ENCODE peak calls at places on chromosomes 3 and 15, in six cellular contexts. R is endothelial cell, Y is tibial artery, V is Calu3, T is AG10803, Z is glutamatergic neuron. F is an unnamed sample.

GRCh38 chr3:46979958-46980497 is 562 bp downstream of the NBEAL2 start:
- DNase-seq in R (no peak), Y (no peak), V (no peak), T (no peak), Z (no peak), F (no peak)

GRCh38 chr3:127984241-127984975 is 67.8 kb upstream of the SEC61A1 start:
- DNase-seq in R (no peak), Y (no peak), V (no peak), T (peak; percentile 54), Z (no peak), F (no peak)

GRCh38 chr3:140053011-140053702 is 118.2 kb downstream of the CLSTN2 start:
- DNase-seq in R (no peak), Y (no peak), V (no peak), T (no peak), Z (no peak), F (no peak)

GRCh38 chr3:147117631-147118030 is 288.7 kb downstream of the ZIC4 start:
- DNase-seq in R (no peak), Y (no peak), V (no peak), T (no peak), Z (no peak), F (no peak)

GRCh38 chr3:24810881-24811280 is 316.2 kb upstream of the THRB start:
- DNase-seq in R (no peak), Y (no peak), V (peak; percentile 66), T (no peak), Z (no peak), F (no peak)

GRCh38 chr15:75452364-75452967 is 976 bp upstream of the SIN3A start:
- DNase-seq in R (peak; percentile 60), Y (peak; percentile 93), V (peak; percentile 82), T (peak; percentile 79), Z (peak; percentile 75), F (peak; percentile 49)

GRCh38 chr15:68712886-68713285 is 107.8 kb downstream of the ANP32A start:
- DNase-seq in R (no peak), Y (no peak), V (no peak), T (no peak), Z (no peak), F (no peak)

GRCh38 chr15:50262533-50262932 is 3.0 kb downstream of the HDC start:
- DNase-seq in R (no peak), Y (no peak), V (no peak), T (no peak), Z (no peak), F (no peak)

GRCh38 chr15:92613841-92614240 is 41.7 kb downstream of the FAM174B start:
- DNase-seq in R (no peak), Y (no peak), V (no peak), T (no peak), Z (no peak), F (no peak)

GRCh38 chr15:36428102-36428845 is 151.2 kb upstream of the CDIN1 start:
- DNase-seq in R (no peak), Y (no peak), V (no peak), T (peak; percentile 99), Z (no peak), F (no peak)

GRCh38 chr15:80240261-80240660 is 11.8 kb downstream of the CTXND1 start:
- DNase-seq in R (no peak), Y (no peak), V (no peak), T (no peak), Z (no peak), F (no peak)

GRCh38 chr3:125374501-125374995 is 577 bp downstream of the ZNF148 start:
- DNase-seq in R (peak; percentile 49), Y (peak; percentile 23), V (peak; percentile 40), T (peak; percentile 43), Z (peak; percentile 62), F (peak; percentile 25)

GRCh38 chr3:6667354-6667753 is 193.6 kb upstream of the GRM7 start:
- DNase-seq in R (no peak), Y (no peak), V (no peak), T (no peak), Z (no peak), F (no peak)

GRCh38 chr15:90001062-90001682 is at the start of gene ZNF710:
- DNase-seq in R (peak; percentile 37), Y (peak; percentile 49), V (peak; percentile 34), T (peak; percentile 73), Z (peak; percentile 77), F (peak; percentile 22)

GRCh38 chr15:96699871-96700401 is 369.4 kb downstream of the NR2F2 start:
- DNase-seq in R (no peak), Y (no peak), V (no peak), T (no peak), Z (no peak), F (no peak)

GRCh38 chr15:72112111-72112510 is 5.8 kb downstream of the MYO9A start:
- DNase-seq in R (no peak), Y (no peak), V (no peak), T (peak; percentile 15), Z (no peak), F (no peak)

GRCh38 chr3:105353485-105354161 is 13.1 kb upstream of the ALCAM start:
- DNase-seq in R (peak; percentile 35), Y (peak; percentile 29), V (peak; percentile 24), T (no peak), Z (peak; percentile 61), F (peak; percentile 30)

GRCh38 chr3:127275287-127275781 is 12.5 kb downstream of the PRR20G start:
- DNase-seq in R (no peak), Y (no peak), V (peak; percentile 78), T (peak; percentile 81), Z (no peak), F (no peak)

GRCh38 chr3:70990723-70991122 is 592.8 kb downstream of the FOXP1 start:
- DNase-seq in R (no peak), Y (no peak), V (no peak), T (peak; percentile 33), Z (no peak), F (no peak)

GRCh38 chr15:70266412-70267089 is 168.8 kb upstream of the TLE3 start:
- DNase-seq in R (no peak), Y (peak; percentile 90), V (peak; percentile 71), T (peak; percentile 12), Z (no peak), F (no peak)

GRCh38 chr3:19146685-19147650 is 1.3 kb upstream of the KCNH8 start:
- DNase-seq in R (peak; percentile 83), Y (peak; percentile 36), V (peak; percentile 77), T (peak; percentile 33), Z (peak; percentile 93), F (peak; percentile 79)

GRCh38 chr3:98705212-98705611 is 57.9 kb upstream of the ST3GAL6 start:
- DNase-seq in R (no peak), Y (no peak), V (no peak), T (no peak), Z (no peak), F (no peak)

GRCh38 chr3:98702166-98702565 is 61.0 kb upstream of the ST3GAL6 start:
- DNase-seq in R (no peak), Y (no peak), V (no peak), T (no peak), Z (no peak), F (no peak)

GRCh38 chr3:98709433-98709832 is 53.7 kb upstream of the ST3GAL6 start:
- DNase-seq in R (no peak), Y (no peak), V (no peak), T (no peak), Z (no peak), F (no peak)

GRCh38 chr3:98701276-98701675 is 61.9 kb upstream of the ST3GAL6 start:
- DNase-seq in R (no peak), Y (no peak), V (no peak), T (no peak), Z (no peak), F (no peak)

GRCh38 chr3:98705694-98706093 is 57.4 kb upstream of the ST3GAL6 start:
- DNase-seq in R (no peak), Y (no peak), V (no peak), T (no peak), Z (no peak), F (no peak)
- TF ChIP-seq CTCF in R (no peak), Y (peak; percentile 9), V (no peak), T (peak; percentile 5), Z (no peak), F (no peak)

GRCh38 chr3:141915766-141916165 is 39.3 kb downstream of the ATP1B3 start:
- DNase-seq in R (no peak), Y (no peak), V (no peak), T (peak; percentile 26), Z (no peak), F (no peak)

GRCh38 chr3:141909408-141909807 is 33.0 kb downstream of the ATP1B3 start:
- DNase-seq in R (no peak), Y (no peak), V (no peak), T (no peak), Z (no peak), F (no peak)

GRCh38 chr3:141914311-141914710 is 37.9 kb downstream of the ATP1B3 start:
- DNase-seq in R (no peak), Y (no peak), V (no peak), T (no peak), Z (no peak), F (no peak)

GRCh38 chr3:141915016-141915415 is 38.6 kb downstream of the ATP1B3 start:
- DNase-seq in R (no peak), Y (no peak), V (no peak), T (no peak), Z (no peak), F (no peak)

DNA sequence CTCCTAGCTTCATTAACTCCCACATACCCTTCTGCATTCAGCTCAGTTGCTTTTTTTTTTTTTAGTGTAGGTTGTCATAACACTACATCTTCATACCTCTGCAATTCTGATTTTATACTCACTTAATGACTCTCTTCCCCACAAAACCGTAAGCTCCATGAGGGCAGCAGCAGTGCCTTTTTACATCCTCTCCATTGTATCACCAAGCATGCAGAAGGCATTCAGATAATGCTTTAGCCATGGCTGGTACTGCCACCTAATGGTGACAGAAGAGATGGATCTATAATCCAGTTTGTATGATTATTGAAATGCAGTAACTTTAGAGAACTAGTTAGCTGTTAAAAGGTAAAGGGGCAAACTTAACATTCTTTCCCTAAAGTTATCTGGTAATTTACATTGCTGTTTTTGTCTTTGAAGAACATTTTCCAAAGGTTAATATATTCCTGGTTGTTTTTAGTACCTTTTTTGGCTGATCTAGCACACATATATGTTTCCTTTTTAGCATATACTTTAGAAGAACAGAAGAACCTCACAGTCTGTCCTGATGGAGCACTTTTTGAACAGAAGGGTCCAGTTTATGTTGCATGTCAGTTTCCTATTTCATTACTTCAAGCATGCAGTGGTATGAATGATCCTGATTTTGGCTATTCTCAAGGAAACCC is 36.8 kb downstream of the ATP1B3 start:
- DNase-seq in R (peak; percentile 28), Y (no peak), V (peak; percentile 68), T (peak; percentile 66), Z (peak; percentile 30), F (no peak)
- TF ChIP-seq CTCF in R (peak; percentile 41), Y (peak; percentile 67), V (peak; percentile 47), T (peak; percentile 77), Z (peak; percentile 48), F (peak; percentile 77)

GRCh38 chr3:177899275-177900067 is 636.8 kb upstream of the KCNMB2 start:
- DNase-seq in R (no peak), Y (no peak), V (no peak), T (no peak), Z (no peak), F (no peak)
- TF ChIP-seq CTCF in R (no peak), Y (no peak), V (no peak), T (no peak), Z (no peak), F (no peak)

DNA sequence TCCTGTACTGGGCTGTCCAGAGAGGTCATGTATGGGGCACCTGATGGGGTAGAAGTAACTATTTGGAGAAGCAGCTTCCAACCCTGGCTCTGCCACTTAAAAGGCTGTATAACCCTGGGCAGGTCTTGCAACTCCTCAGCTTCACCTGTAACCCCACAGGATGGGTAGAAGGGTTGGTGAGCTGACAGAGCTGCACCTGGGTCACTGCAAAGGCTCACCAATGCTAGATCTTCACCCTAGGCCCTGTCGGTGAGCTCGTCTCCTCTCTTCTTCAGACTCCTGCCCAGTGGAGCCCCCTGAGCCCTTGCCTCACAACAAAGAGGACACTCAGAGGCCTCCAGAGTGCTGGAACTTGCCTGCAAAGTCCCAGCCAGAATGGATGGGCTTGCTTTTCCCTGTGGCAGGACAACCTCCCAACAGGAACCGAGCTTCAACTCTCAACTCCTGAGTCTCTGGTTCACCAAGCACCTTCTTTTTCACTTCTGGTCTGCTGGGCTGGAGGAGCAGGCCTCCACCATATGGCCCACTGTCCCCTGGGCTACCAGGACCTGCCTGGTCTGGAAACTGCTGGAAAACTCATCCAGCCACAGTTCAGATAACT is 45.9 kb downstream of the XXYLT1 start:
- DNase-seq in R (no peak), Y (no peak), V (no peak), T (no peak), Z (no peak), F (no peak)
- TF ChIP-seq CTCF in R (no peak), Y (no peak), V (no peak), T (no peak), Z (no peak), F (no peak)

F was measured in neural crest cell.